ENCODE peak calls at places on chromosomes 12 and 14, in eight cellular contexts. X is stimulated activated CD8-positive, alpha-beta memory T cell treated with anti-CD3 and anti-CD28 coated beads, Interleukin-7, amount 100 ng/mL, for 1 hour; A is NCI-H1092; S is midbrain; D is GM18507; W is H4; N is HS-27A; Q is uterus. H is an unnamed sample.

GRCh38 chr12:90618606-90619005 is 336.4 kb downstream of the CCER1 start:
- DNase-seq in D (no peak), Q (no peak), W (no peak), S (no peak), N (no peak), A (no peak), X (no peak), H (no peak)

GRCh38 chr14:67571991-67572323 is 28.1 kb downstream of the PIGH start:
- DNase-seq in W (no peak), A (no peak), Q (no peak), X (no peak), D (no peak), N (no peak), S (no peak), H (no peak)

GRCh38 chr12:3251067-3251466 is 173.9 kb downstream of the TSPAN9 start:
- DNase-seq in W (no peak), A (no peak), S (no peak), N (no peak), D (no peak), X (no peak), Q (no peak), H (no peak)

GRCh38 chr12:2376855-2377657 is 324.3 kb downstream of the CACNA1C start:
- DNase-seq in N (no peak), A (peak), W (no peak), D (no peak), X (no peak), Q (no peak), S (no peak), H (no peak)

GRCh38 chr14:73472182-73473114 is 14.1 kb upstream of the NUMB start:
- DNase-seq in D (no peak), W (peak), S (peak), N (no peak), A (peak), X (no peak), Q (no peak), H (peak)

GRCh38 chr12:118337194-118337838 is 35.4 kb downstream of the TAOK3 start:
- DNase-seq in S (no peak), Q (no peak), W (peak), N (no peak), A (no peak), X (no peak), D (no peak), H (no peak)

GRCh38 chr14:105500726-105501101 is 9.7 kb downstream of the TEDC1 start:
- DNase-seq in D (no peak), X (no peak), A (no peak), S (no peak), W (no peak), N (no peak), Q (no peak), H (no peak)

GRCh38 chr14:65043893-65044595 is 57.3 kb downstream of the FNTB start:
- DNase-seq in N (no peak), S (no peak), X (no peak), D (no peak), W (no peak), A (no peak), Q (no peak), H (no peak)

GRCh38 chr12:52836042-52836466 is 1.9 kb upstream of the KRT79 start:
- DNase-seq in D (no peak), S (no peak), X (peak), Q (no peak), A (no peak), W (peak), N (no peak), H (no peak)

GRCh38 chr14:37428954-37429353 is 166.1 kb downstream of the FOXA1 start:
- DNase-seq in X (no peak), W (no peak), N (no peak), Q (no peak), A (no peak), D (no peak), S (no peak), H (no peak)

GRCh38 chr12:18158774-18159557 is 69.0 kb upstream of the RERGL start:
- DNase-seq in Q (no peak), A (peak), D (no peak), S (peak), X (no peak), N (no peak), W (peak), H (peak)

GRCh38 chr14:50335389-50335788 is 23.3 kb downstream of the DMAC2L start:
- DNase-seq in A (peak), W (no peak), Q (peak), D (no peak), S (peak), X (no peak), N (no peak), H (peak)

GRCh38 chr12:104704224-104704623 is 247.5 kb downstream of the CHST11 start:
- DNase-seq in S (no peak), W (no peak), A (no peak), N (no peak), D (no peak), X (no peak), Q (no peak), H (no peak)